ENCODE peak calls at places on chromosome 4, in eight cellular contexts. Y, O, S, T, E, G, C and A are unnamed samples.

GRCh38 chr4:82394896-82395295 is 21.1 kb upstream of the HNRNPD start:
- DNase-seq in Y (no peak), O (no peak), S (no peak), T (no peak), E (no peak), G (no peak), C (peak; percentile 86), A (no peak)

GRCh38 chr4:8182858-8183725 is 16.0 kb upstream of the SH3TC1 start:
- DNase-seq in Y (no peak), O (no peak), S (peak; percentile 95), T (peak; percentile 87), E (no peak), G (no peak), C (peak; percentile 89), A (peak; percentile 93)

GRCh38 chr4:158513246-158513645 is 8.4 kb upstream of the RXFP1 start:
- DNase-seq in Y (no peak), O (no peak), S (no peak), T (no peak), E (no peak), G (no peak), C (no peak), A (no peak)

GRCh38 chr4:5722328-5722727 is 11.3 kb downstream of the EVC start:
- DNase-seq in Y (no peak), O (no peak), S (peak; percentile 71), T (no peak), E (no peak), G (no peak), C (no peak), A (no peak)

GRCh38 chr4:76306882-76307669 is 543 bp downstream of the STBD1 start:
- DNase-seq in Y (peak; percentile 47), O (no peak), S (peak; percentile 41), T (peak; percentile 71), E (peak; percentile 46), G (peak; percentile 52), C (peak; percentile 69), A (peak; percentile 81)

GRCh38 chr4:52750819-52751348 is 341 bp downstream of the ERVMER34-1 start:
- DNase-seq in Y (peak; percentile 31), O (no peak), S (peak; percentile 6), T (peak; percentile 30), E (no peak), G (no peak), C (peak; percentile 8), A (peak; percentile 42)

GRCh38 chr4:87209696-87210095 is 10.7 kb downstream of the KLHL8 start:
- DNase-seq in Y (no peak), O (no peak), S (peak; percentile 22), T (peak; percentile 52), E (no peak), G (no peak), C (no peak), A (peak; percentile 64)

GRCh38 chr4:97759785-97760184 is 383.5 kb downstream of the STPG2 start:
- DNase-seq in Y (no peak), O (no peak), S (no peak), T (no peak), E (no peak), G (no peak), C (no peak), A (no peak)

GRCh38 chr4:80145739-80146138 is 51.6 kb upstream of the PRDM8 start:
- DNase-seq in Y (no peak), O (no peak), S (no peak), T (no peak), E (no peak), G (no peak), C (no peak), A (no peak)

GRCh38 chr4:57131849-57132745 is 21.9 kb upstream of the IGFBP7 start:
- DNase-seq in Y (peak; percentile 30), O (peak; percentile 71), S (no peak), T (no peak), E (no peak), G (no peak), C (no peak), A (no peak)

GRCh38 chr4:107647591-107647990 is 72.4 kb downstream of the PAPSS1 start:
- DNase-seq in Y (no peak), O (no peak), S (peak; percentile 36), T (no peak), E (no peak), G (no peak), C (no peak), A (no peak)

GRCh38 chr4:81757706-81758105 is 286.0 kb upstream of the RASGEF1B start:
- DNase-seq in Y (no peak), O (peak; percentile 77), S (no peak), T (no peak), E (no peak), G (no peak), C (no peak), A (no peak)

GRCh38 chr4:105225500-105225899 is 78.8 kb downstream of the TET2 start:
- DNase-seq in Y (no peak), O (no peak), S (peak; percentile 2), T (no peak), E (no peak), G (no peak), C (no peak), A (no peak)

GRCh38 chr4:53779025-53779424 is 187.7 kb upstream of the LNX1 start:
- DNase-seq in Y (no peak), O (no peak), S (no peak), T (no peak), E (no peak), G (no peak), C (no peak), A (no peak)

GRCh38 chr4:138347561-138347960 is 105.4 kb upstream of the SLC7A11 start:
- DNase-seq in Y (no peak), O (no peak), S (no peak), T (no peak), E (no peak), G (no peak), C (no peak), A (no peak)

GRCh38 chr4:76208005-76208765 is 5.4 kb downstream of the SCARB2 start:
- DNase-seq in Y (peak; percentile 65), O (peak; percentile 36), S (peak; percentile 93), T (peak; percentile 80), E (peak; percentile 70), G (no peak), C (peak; percentile 70), A (peak; percentile 83)

GRCh38 chr4:24547979-24548378 is 36.4 kb downstream of the DHX15 start:
- DNase-seq in Y (no peak), O (no peak), S (no peak), T (no peak), E (no peak), G (no peak), C (no peak), A (no peak)

GRCh38 chr4:138907174-138907573 is 108.4 kb upstream of the NOCT start:
- DNase-seq in Y (no peak), O (no peak), S (no peak), T (no peak), E (no peak), G (no peak), C (no peak), A (no peak)

GRCh38 chr4:76194325-76194724 is 19.3 kb downstream of the SCARB2 start:
- DNase-seq in Y (no peak), O (no peak), S (peak; percentile 96), T (no peak), E (no peak), G (no peak), C (peak; percentile 21), A (no peak)

GRCh38 chr4:143437937-143438336 is 75.6 kb upstream of the SMARCA5 start:
- DNase-seq in Y (no peak), O (no peak), S (no peak), T (no peak), E (no peak), G (no peak), C (no peak), A (no peak)

GRCh38 chr4:30866907-30867306 is 146.7 kb downstream of the PCDH7 start:
- DNase-seq in Y (no peak), O (no peak), S (no peak), T (no peak), E (no peak), G (no peak), C (no peak), A (no peak)

GRCh38 chr4:26171953-26172352 is 148.9 kb upstream of the RBPJ start:
- DNase-seq in Y (no peak), O (no peak), S (peak; percentile 88), T (no peak), E (no peak), G (no peak), C (no peak), A (no peak)

GRCh38 chr4:38673109-38673978 is 9.3 kb downstream of the KLF3 start:
- DNase-seq in Y (no peak), O (peak; percentile 49), S (peak; percentile 74), T (no peak), E (no peak), G (no peak), C (peak; percentile 90), A (peak; percentile 74)